ENCODE peak calls at places on chromosome 10, in six cellular contexts. J is NCI-H510A treated with DMSO at 0.1 percent for 48 hours; M is activated CD4-positive, alpha-beta T cell treated with anti-CD3 and anti-CD28 coated beads, Interleukin-2, amount 50 U/mL, for 24 hours; E is skeletal muscle cell; Y is OCI-LY7; L is substantia nigra. Q is an unnamed sample.

GRCh38 chr10:35462491-35462934 is 126.2 kb downstream of the CCNY start:
- DNase-seq in J (peak), M (no peak), E (peak), Y (peak), L (no peak), Q (no peak)

GRCh38 chr10:93309062-93309461 is 173.1 kb downstream of the MYOF start:
- DNase-seq in J (no peak), M (no peak), E (peak), Y (no peak), L (no peak), Q (no peak)

GRCh38 chr10:97327348-97328294 is 6.9 kb downstream of the FRAT2 start:
- DNase-seq in J (peak), M (no peak), E (no peak), Y (no peak), L (no peak), Q (peak)

GRCh38 chr10:133481657-133482056 is 27.9 kb downstream of the SCART1 start:
- DNase-seq in J (no peak), M (no peak), E (no peak), Y (no peak), L (no peak), Q (no peak)

GRCh38 chr10:127349737-127350136 is 153.3 kb upstream of the INSYN2A start:
- DNase-seq in J (peak), M (no peak), E (peak), Y (no peak), L (no peak), Q (no peak)

GRCh38 chr10:115814542-115814941 is 458.5 kb downstream of the GFRA1 start:
- DNase-seq in J (no peak), M (no peak), E (no peak), Y (no peak), L (no peak), Q (no peak)

GRCh38 chr10:50293508-50294320 is 42.4 kb upstream of the ASAH2 start:
- DNase-seq in J (no peak), M (no peak), E (no peak), Y (no peak), L (no peak), Q (no peak)

GRCh38 chr10:101552445-101552844 is 35.6 kb downstream of the POLL start:
- DNase-seq in J (no peak), M (no peak), E (no peak), Y (no peak), L (no peak), Q (no peak)

GRCh38 chr10:26024303-26024702 is 90.3 kb downstream of the MYO3A start:
- DNase-seq in J (no peak), M (no peak), E (no peak), Y (no peak), L (no peak), Q (no peak)

GRCh38 chr10:76012928-76013327 is 581.5 kb downstream of the LRMDA start:
- DNase-seq in J (no peak), M (no peak), E (no peak), Y (no peak), L (no peak), Q (no peak)

GRCh38 chr10:122245136-122245535 is 26.0 kb upstream of the BTBD16 start:
- DNase-seq in J (no peak), M (no peak), E (no peak), Y (no peak), L (no peak), Q (no peak)

GRCh38 chr10:51469666-51470065 is 229.7 kb downstream of the CSTF2T start:
- DNase-seq in J (no peak), M (no peak), E (no peak), Y (no peak), L (no peak), Q (no peak)

GRCh38 chr10:11993834-11994468 is 48.7 kb downstream of the UPF2 start:
- DNase-seq in J (no peak), M (no peak), E (no peak), Y (peak), L (no peak), Q (no peak)

GRCh38 chr10:69768386-69768785 is 33.3 kb upstream of the COL13A1 start:
- DNase-seq in J (no peak), M (no peak), E (no peak), Y (no peak), L (no peak), Q (no peak)

GRCh38 chr10:101050206-101051069 is 11.4 kb upstream of the KAZALD1 start:
- DNase-seq in J (no peak), M (peak), E (no peak), Y (peak), L (peak), Q (no peak)